ENCODE peak calls at places on chromosome 21, in four cellular contexts. One of them, this sample, is unnamed.

GRCh38 chr21:37338671-37339526 is 27.7 kb upstream of the DYRK1A start:
- DNase-seq in H1: no peak
- DNase-seq in GM12878: no peak
- DNase-seq in K562: peak
- DNase-seq in this sample: peak

GRCh38 chr21:31098576-31099005 is 60.3 kb upstream of the KRTAP19-8 start:
- DNase-seq in K562: peak
- DNase-seq in GM12878: no peak
- DNase-seq in H1: peak
- DNase-seq in this sample: peak

GRCh38 chr21:46130721-46131720 is 24.4 kb downstream of the FTCD start:
- DNase-seq in H1: no peak
- DNase-seq in GM12878: no peak
- DNase-seq in K562: no peak
- DNase-seq in this sample: no peak

GRCh38 chr21:37008705-37009104 is 2.2 kb downstream of the RIPPLY3 start:
- DNase-seq in H1: no peak
- DNase-seq in GM12878: no peak
- DNase-seq in K562: no peak
- DNase-seq in this sample: no peak

GRCh38 chr21:17610862-17611261 is 1.8 kb downstream of the BTG3 start:
- DNase-seq in GM12878: no peak
- DNase-seq in H1: no peak
- DNase-seq in K562: peak
- DNase-seq in this sample: no peak

GRCh38 chr21:29470397-29470796 is 171.7 kb downstream of the BACH1 start:
- DNase-seq in K562: no peak
- DNase-seq in H1: no peak
- DNase-seq in GM12878: no peak
- DNase-seq in this sample: no peak

GRCh38 chr21:18970941-18971340 is 567.4 kb upstream of the TMPRSS15 start:
- DNase-seq in K562: no peak
- DNase-seq in H1: no peak
- DNase-seq in GM12878: no peak
- DNase-seq in this sample: no peak

GRCh38 chr21:20551939-20552338 is 446.3 kb upstream of the NCAM2 start:
- DNase-seq in H1: no peak
- DNase-seq in GM12878: no peak
- DNase-seq in K562: no peak
- DNase-seq in this sample: no peak

GRCh38 chr21:45872471-45872870 is 109.1 kb upstream of the COL6A1 start:
- DNase-seq in K562: no peak
- DNase-seq in H1: no peak
- DNase-seq in GM12878: no peak
- DNase-seq in this sample: no peak

GRCh38 chr21:32389337-32390015 is 3.3 kb downstream of the URB1 start:
- DNase-seq in GM12878: no peak
- DNase-seq in K562: no peak
- DNase-seq in H1: no peak
- DNase-seq in this sample: no peak

GRCh38 chr21:18356801-18357200 is 46.8 kb downstream of the TMPRSS15 start:
- DNase-seq in GM12878: no peak
- DNase-seq in K562: no peak
- DNase-seq in H1: no peak
- DNase-seq in this sample: no peak

GRCh38 chr21:22278366-22278765 is 1280.2 kb downstream of the NCAM2 start:
- DNase-seq in H1: no peak
- DNase-seq in K562: no peak
- DNase-seq in GM12878: no peak
- DNase-seq in this sample: peak

GRCh38 chr21:31336739-31337040 is 7.4 kb downstream of the TIAM1 start:
- DNase-seq in H1: no peak
- DNase-seq in K562: no peak
- DNase-seq in GM12878: no peak
- DNase-seq in this sample: no peak

GRCh38 chr21:37965088-37965805 is 49.0 kb upstream of the KCNJ6 start:
- DNase-seq in GM12878: no peak
- DNase-seq in H1: no peak
- DNase-seq in K562: no peak
- DNase-seq in this sample: no peak

GRCh38 chr21:38494688-38495087 is 3.6 kb downstream of the ERG start:
- DNase-seq in GM12878: no peak
- DNase-seq in H1: no peak
- DNase-seq in K562: no peak
- DNase-seq in this sample: no peak

GRCh38 chr21:15701845-15702244 is 27.9 kb upstream of the USP25 start:
- DNase-seq in GM12878: no peak
- DNase-seq in H1: no peak
- DNase-seq in K562: peak
- DNase-seq in this sample: no peak

GRCh38 chr21:14737922-14738321 is 191.8 kb upstream of the SAMSN1 start:
- DNase-seq in GM12878: no peak
- DNase-seq in H1: no peak
- DNase-seq in K562: peak
- DNase-seq in this sample: peak

GRCh38 chr21:31236528-31236927 is 107.5 kb downstream of the TIAM1 start:
- DNase-seq in K562: no peak
- DNase-seq in GM12878: no peak
- DNase-seq in H1: no peak
- DNase-seq in this sample: peak

GRCh38 chr21:46295177-46295711 is 9.1 kb downstream of the YBEY start:
- DNase-seq in K562: peak
- DNase-seq in H1: peak
- DNase-seq in GM12878: no peak
- DNase-seq in this sample: no peak

GRCh38 chr21:45855248-45855801 is 126.2 kb upstream of the COL6A1 start:
- DNase-seq in GM12878: no peak
- DNase-seq in H1: no peak
- DNase-seq in K562: no peak
- DNase-seq in this sample: no peak

GRCh38 chr21:46142581-46143473 is 12.6 kb downstream of the FTCD start:
- DNase-seq in GM12878: no peak
- DNase-seq in H1: no peak
- DNase-seq in K562: no peak
- DNase-seq in this sample: no peak

GRCh38 chr21:27454234-27454633 is 487.3 kb upstream of the ADAMTS5 start:
- DNase-seq in GM12878: no peak
- DNase-seq in H1: no peak
- DNase-seq in K562: no peak
- DNase-seq in this sample: no peak

GRCh38 chr21:32328595-32328994 is 29.9 kb downstream of the MRAP start:
- DNase-seq in K562: no peak
- DNase-seq in H1: no peak
- DNase-seq in GM12878: no peak
- DNase-seq in this sample: no peak

GRCh38 chr21:43911935-43912487 is 47.0 kb downstream of the AGPAT3 start:
- DNase-seq in GM12878: no peak
- DNase-seq in H1: no peak
- DNase-seq in K562: no peak
- DNase-seq in this sample: no peak

GRCh38 chr21:43910460-43910859 is 45.4 kb downstream of the AGPAT3 start:
- DNase-seq in K562: no peak
- DNase-seq in GM12878: no peak
- DNase-seq in H1: no peak
- DNase-seq in this sample: no peak

GRCh38 chr21:43909736-43910455 is 44.9 kb downstream of the AGPAT3 start:
- DNase-seq in K562: no peak
- DNase-seq in GM12878: no peak
- DNase-seq in H1: no peak
- DNase-seq in this sample: no peak

GRCh38 chr21:43912910-43913309 is 47.9 kb downstream of the AGPAT3 start:
- DNase-seq in H1: no peak
- DNase-seq in K562: no peak
- DNase-seq in GM12878: no peak
- DNase-seq in this sample: no peak

GRCh38 chr21:43911015-43911934 is 46.3 kb downstream of the AGPAT3 start:
- DNase-seq in H1: no peak
- DNase-seq in GM12878: no peak
- DNase-seq in K562: no peak
- DNase-seq in this sample: no peak
- TF ChIP-seq JUND in H1: no peak
- TF ChIP-seq JUND in GM12878: no peak
- TF ChIP-seq JUND in K562: no peak
- TF ChIP-seq JUND in this sample: no peak

GRCh38 chr21:44835647-44835973 is 17.7 kb upstream of the SUMO3 start:
- DNase-seq in H1: no peak
- DNase-seq in GM12878: no peak
- DNase-seq in K562: no peak
- DNase-seq in this sample: no peak
- TF ChIP-seq JUND in H1: no peak
- TF ChIP-seq JUND in GM12878: no peak
- TF ChIP-seq JUND in K562: no peak
- TF ChIP-seq JUND in this sample: no peak

GRCh38 chr21:43824250-43824882 is 35.0 kb downstream of the RRP1 start:
- DNase-seq in H1: no peak
- DNase-seq in GM12878: no peak
- DNase-seq in K562: peak
- DNase-seq in this sample: no peak
- TF ChIP-seq JUND in H1: no peak
- TF ChIP-seq JUND in GM12878: no peak
- TF ChIP-seq JUND in K562: peak
- TF ChIP-seq JUND in this sample: no peak

DNA sequence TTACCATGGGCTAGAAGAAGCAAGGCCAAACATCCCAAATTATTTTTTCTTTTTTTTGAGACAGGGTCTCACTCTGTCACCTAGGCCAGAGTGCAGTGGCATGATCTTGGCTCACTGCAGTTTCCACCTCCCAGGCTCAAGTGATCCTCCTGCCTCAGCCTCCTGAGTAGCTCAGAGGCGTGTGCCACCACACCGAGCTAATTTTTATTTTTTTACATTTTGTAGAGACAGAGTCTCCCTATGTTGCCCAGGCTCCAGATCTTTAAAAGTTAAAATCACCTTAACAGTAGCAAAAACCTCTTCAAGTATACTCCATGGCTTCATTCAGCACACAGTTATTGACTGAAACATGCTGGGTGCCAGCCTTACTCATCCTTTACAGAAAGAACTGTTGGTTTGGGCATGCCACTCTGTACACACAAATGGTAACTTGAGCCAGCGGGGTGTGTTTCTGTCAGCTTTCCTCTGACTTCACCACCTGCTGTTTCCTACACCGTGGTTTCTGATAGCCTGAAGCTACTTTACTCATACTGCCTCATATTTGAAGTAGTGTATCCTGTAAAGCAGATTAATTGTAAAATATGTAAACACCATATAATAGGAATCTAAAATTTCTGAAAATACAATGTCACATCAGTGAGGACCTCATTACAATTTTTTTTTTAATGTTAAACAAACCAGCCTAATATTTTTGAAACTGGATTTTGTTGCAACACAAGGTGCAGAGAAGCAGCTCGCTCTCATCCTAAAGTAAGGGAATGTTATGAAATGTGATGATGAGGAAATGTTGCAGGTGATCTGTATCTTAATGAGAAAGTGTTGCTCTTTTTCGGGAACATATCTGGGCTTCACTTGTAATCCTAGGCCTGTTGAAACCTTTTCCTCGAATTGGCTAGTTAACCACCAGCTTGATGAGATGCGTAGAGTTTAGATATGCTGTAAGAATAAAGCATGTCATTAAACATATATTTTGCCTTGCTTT is 113.9 kb downstream of the ATP5PO start:
- DNase-seq in H1: no peak
- DNase-seq in K562: no peak
- DNase-seq in GM12878: no peak
- DNase-seq in this sample: peak
- TF ChIP-seq JUND in H1: no peak
- TF ChIP-seq JUND in K562: no peak
- TF ChIP-seq JUND in GM12878: no peak
- TF ChIP-seq JUND in this sample: peak

DNA sequence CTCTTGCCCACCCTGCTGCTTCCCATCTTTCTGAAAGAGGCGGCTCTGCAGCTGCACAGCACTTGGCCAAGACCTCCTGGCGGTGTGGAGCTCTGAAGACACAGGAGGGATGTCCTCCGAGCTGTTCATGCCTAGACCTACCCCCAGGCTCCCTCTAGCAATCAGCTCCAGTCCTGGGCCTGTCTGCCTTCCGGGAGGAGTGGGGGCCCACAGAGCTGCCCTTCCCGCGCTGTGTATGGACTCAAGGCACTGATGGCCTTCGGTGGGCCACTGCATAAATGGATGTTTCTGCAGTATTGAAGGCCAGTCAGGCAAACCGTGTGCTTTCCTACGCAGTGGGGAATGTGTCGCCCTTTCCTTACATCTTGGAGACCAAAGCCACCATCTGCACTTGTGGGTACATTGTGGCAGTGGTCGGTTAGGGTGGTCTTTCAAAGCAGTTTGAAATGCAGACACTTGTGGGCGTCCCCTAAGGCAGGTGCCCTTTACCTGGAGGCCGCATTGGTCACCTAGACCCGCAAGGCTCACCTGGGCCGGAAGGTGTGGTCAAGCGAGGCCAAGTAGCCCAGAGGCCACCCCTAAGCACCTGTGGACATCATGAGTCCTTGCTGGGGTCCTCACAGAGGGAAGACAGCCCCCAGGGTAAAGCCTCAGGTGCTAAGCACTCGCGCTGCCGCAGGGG is 912 bp upstream of the PKNOX1 start:
- DNase-seq in GM12878: no peak
- DNase-seq in H1: no peak
- DNase-seq in K562: peak
- DNase-seq in this sample: no peak
- TF ChIP-seq JUND in GM12878: no peak
- TF ChIP-seq JUND in H1: no peak
- TF ChIP-seq JUND in K562: no peak
- TF ChIP-seq JUND in this sample: no peak

GRCh38 chr21:35932232-35932911 is 128.0 kb downstream of the SETD4 start:
- DNase-seq in K562: peak
- DNase-seq in GM12878: peak
- DNase-seq in H1: no peak
- DNase-seq in this sample: no peak
- TF ChIP-seq JUND in K562: no peak
- TF ChIP-seq JUND in GM12878: no peak
- TF ChIP-seq JUND in H1: no peak
- TF ChIP-seq JUND in this sample: no peak